ENCODE peak calls at places on chromosome 18, in seven cellular contexts. D is vagina, Z is WTC11, J is ovary, R is lower lobe of right lung, V is K562, G is OCI-LY7. F is an unnamed sample.

GRCh38 chr18:1665064-1665463 is 760.4 kb downstream of the ADCYAP1 start:
- DNase-seq in D (no peak), Z (no peak), J (no peak), R (no peak), V (no peak), G (no peak), F (no peak)

GRCh38 chr18:69999671-70000070 is 52.0 kb upstream of the CD226 start:
- DNase-seq in D (no peak), Z (no peak), J (no peak), R (no peak), V (no peak), G (no peak), F (no peak)

GRCh38 chr18:60893331-60894114 is 439.7 kb upstream of the CDH20 start:
- DNase-seq in D (no peak), Z (no peak), J (no peak), R (no peak), V (no peak), G (no peak), F (no peak)

GRCh38 chr18:3720818-3721545 is 271.0 kb downstream of the TGIF1 start:
- DNase-seq in D (no peak), Z (no peak), J (no peak), R (no peak), V (no peak), G (peak), F (no peak)

GRCh38 chr18:79848579-79849327 is 51.0 kb downstream of the KCNG2 start:
- DNase-seq in D (no peak), Z (no peak), J (no peak), R (no peak), V (no peak), G (no peak), F (peak)

GRCh38 chr18:41933778-41934177 is 21.3 kb upstream of the PIK3C3 start:
- DNase-seq in D (no peak), Z (peak), J (no peak), R (no peak), V (peak), G (no peak), F (no peak)

GRCh38 chr18:75088622-75089211 is 120.2 kb downstream of the PTGR3 start:
- DNase-seq in D (peak), Z (no peak), J (no peak), R (no peak), V (no peak), G (no peak), F (no peak)

GRCh38 chr18:14945984-14946383 is 198.0 kb downstream of the ANKRD30B start:
- DNase-seq in D (peak), Z (no peak), J (no peak), R (no peak), V (no peak), G (no peak), F (no peak)

GRCh38 chr18:24605454-24605853 is 145.0 kb downstream of the HRH4 start:
- DNase-seq in D (no peak), Z (no peak), J (no peak), R (no peak), V (no peak), G (no peak), F (no peak)

GRCh38 chr18:44048846-44049245 is 631.8 kb upstream of the SETBP1 start:
- DNase-seq in D (no peak), Z (no peak), J (no peak), R (no peak), V (no peak), G (no peak), F (no peak)

GRCh38 chr18:7358989-7359726 is 128.3 kb downstream of the LRRC30 start:
- DNase-seq in D (no peak), Z (no peak), J (no peak), R (no peak), V (no peak), G (no peak), F (no peak)

GRCh38 chr18:32383040-32383819 is 87.5 kb downstream of the GAREM1 start:
- DNase-seq in D (no peak), Z (no peak), J (no peak), R (no peak), V (no peak), G (no peak), F (no peak)

GRCh38 chr18:80251700-80252099 is 4.4 kb upstream of the PARD6G start:
- DNase-seq in D (no peak), Z (no peak), J (no peak), R (no peak), V (no peak), G (no peak), F (no peak)

GRCh38 chr18:36532394-36532793 is 234.9 kb downstream of the FHOD3 start:
- DNase-seq in D (peak), Z (no peak), J (no peak), R (no peak), V (no peak), G (no peak), F (no peak)

GRCh38 chr18:3411854-3412268 is 38.1 kb upstream of the TGIF1 start:
- DNase-seq in D (no peak), Z (peak), J (no peak), R (peak), V (no peak), G (no peak), F (no peak)

GRCh38 chr18:47283476-47283875 is 32.0 kb upstream of the SKOR2 start:
- DNase-seq in D (peak), Z (no peak), J (no peak), R (no peak), V (peak), G (peak), F (no peak)
- TF ChIP-seq CTCF in D (no peak), Z (no peak), J (no peak), R (peak), V (peak), G (peak), F (no peak)

DNA sequence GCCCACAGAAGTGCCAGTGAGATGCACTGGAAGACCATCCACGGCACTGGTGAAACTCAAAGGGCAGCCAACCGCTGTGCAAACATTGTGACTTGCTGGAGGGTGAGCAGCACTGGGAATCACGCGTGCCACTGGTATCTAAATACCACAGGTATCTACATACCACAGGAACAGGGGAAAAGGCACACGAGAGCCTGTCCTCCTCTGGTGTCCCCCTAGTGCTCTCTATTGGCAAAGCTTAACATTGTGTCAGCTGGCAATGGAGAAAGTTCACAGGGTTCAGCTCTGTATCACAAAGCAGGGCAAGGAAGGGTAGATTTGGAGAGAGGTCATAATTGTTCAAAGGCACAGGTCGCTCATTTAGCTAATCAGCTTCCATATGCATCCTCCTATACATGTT is 12.6 kb upstream of the SEC11C start:
- DNase-seq in D (no peak), Z (no peak), J (no peak), R (no peak), V (no peak), G (no peak), F (no peak)
- TF ChIP-seq CTCF in D (no peak), Z (no peak), J (no peak), R (no peak), V (no peak), G (no peak), F (no peak)

GRCh38 chr18:65968605-65969004 is 217.8 kb downstream of the CDH7 start:
- DNase-seq in D (no peak), Z (peak), J (no peak), R (no peak), V (no peak), G (no peak), F (no peak)
- TF ChIP-seq CTCF in D (no peak), Z (peak), J (no peak), R (peak), V (no peak), G (no peak), F (peak)

DNA sequence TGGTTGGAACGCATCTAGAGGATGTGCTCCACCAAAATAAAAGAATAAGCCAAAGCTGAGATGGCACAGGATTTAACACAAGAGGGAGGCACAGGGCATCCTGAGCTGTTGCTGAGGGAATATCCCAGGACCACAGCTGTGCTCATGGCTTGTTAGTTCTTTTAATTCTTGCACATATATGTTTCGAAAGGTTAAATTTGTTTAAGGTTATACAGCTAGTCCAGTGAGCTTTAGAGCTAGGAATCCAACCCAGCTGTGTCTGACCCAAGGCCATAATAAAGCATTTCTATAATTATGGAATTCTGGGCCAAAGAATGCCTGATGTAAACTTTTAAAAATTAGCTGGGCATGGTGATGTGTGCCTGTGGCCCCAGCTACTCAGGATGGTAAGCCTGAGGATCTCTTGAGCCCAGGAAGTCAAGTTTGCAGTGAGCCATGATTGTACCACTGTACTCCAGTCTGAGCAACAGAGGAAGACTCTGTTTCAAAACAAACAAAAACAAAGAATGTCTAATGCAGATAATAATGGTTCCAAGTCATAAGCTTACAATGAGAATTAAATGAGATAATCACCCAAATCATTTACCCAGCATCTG is 66.4 kb upstream of the CCBE1 start:
- DNase-seq in D (no peak), Z (no peak), J (no peak), R (no peak), V (no peak), G (no peak), F (no peak)
- TF ChIP-seq CTCF in D (no peak), Z (no peak), J (no peak), R (no peak), V (no peak), G (no peak), F (no peak)

DNA sequence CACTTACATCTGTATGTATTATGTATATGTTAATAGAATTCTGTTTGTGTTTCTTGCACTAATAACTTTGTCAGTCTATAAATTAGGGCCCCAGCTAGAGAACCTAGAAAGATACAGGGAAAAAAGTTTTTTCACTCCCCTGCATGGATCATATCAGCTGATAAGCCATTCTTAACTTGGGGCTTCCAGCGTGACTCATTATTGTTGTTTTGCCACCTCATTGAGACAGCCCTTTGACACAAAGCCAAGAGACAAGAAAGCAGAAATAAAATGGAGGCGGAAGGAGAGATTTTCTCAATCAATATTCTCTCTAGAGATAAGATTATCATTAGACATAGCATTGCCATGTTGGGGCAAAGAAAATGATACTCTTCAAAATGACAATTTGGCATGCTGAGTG is 93.4 kb downstream of the AKAIN1 start:
- DNase-seq in D (no peak), Z (no peak), J (no peak), R (no peak), V (no peak), G (no peak), F (no peak)
- TF ChIP-seq CTCF in D (no peak), Z (no peak), J (no peak), R (no peak), V (no peak), G (no peak), F (no peak)

DNA sequence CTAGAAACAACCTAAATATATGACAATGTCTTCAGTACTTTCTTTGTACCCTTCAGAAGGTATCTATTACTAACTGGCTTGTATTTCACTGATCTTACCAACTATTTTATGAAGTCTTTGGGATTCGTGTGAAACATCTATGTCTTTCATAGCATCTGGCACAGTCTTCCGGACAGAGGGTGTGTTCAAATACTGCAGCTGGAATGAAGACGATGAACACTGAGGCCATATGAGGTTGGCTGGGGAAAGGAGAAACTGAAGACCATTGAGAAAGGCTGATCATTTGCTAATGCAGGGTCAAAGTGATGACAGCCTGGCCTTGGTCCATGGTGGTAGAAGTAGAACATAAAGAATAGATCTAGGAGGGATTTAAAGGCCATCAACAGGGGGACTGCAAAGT is 132.7 kb downstream of the CCBE1 start:
- DNase-seq in D (no peak), Z (no peak), J (no peak), R (no peak), V (no peak), G (no peak), F (no peak)
- TF ChIP-seq CTCF in D (no peak), Z (no peak), J (no peak), R (no peak), V (no peak), G (no peak), F (no peak)

GRCh38 chr18:26516964-26517363 is 31.4 kb downstream of the KCTD1 start:
- DNase-seq in D (no peak), Z (no peak), J (no peak), R (no peak), V (no peak), G (no peak), F (no peak)

GRCh38 chr18:26524002-26524401 is 24.4 kb downstream of the KCTD1 start:
- DNase-seq in D (no peak), Z (no peak), J (no peak), R (no peak), V (no peak), G (no peak), F (no peak)

GRCh38 chr18:26524952-26525351 is 23.4 kb downstream of the KCTD1 start:
- DNase-seq in D (no peak), Z (no peak), J (no peak), R (no peak), V (no peak), G (no peak), F (no peak)

GRCh38 chr18:26520974-26521373 is 27.4 kb downstream of the KCTD1 start:
- DNase-seq in D (no peak), Z (no peak), J (no peak), R (no peak), V (no peak), G (no peak), F (no peak)

DNA sequence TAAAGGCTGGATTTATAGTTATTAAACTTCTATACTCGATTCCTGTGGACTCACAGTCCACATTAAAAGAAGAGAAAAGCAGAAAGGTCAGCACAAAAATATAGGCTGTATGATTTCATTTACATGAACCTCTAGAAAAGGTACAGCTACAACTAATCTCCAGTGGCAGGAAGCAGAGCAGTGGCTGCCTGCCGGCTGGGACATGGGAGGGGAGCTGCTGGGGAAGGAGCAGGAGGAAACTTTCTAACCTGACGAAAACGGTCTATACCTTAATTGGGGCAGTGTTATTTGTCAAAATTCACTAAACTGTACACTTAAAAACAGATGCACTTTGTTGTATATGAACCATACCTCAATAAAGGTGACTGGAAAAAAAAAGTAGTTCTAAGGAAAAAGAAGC is 26.7 kb downstream of the KCTD1 start:
- DNase-seq in D (no peak), Z (no peak), J (no peak), R (no peak), V (no peak), G (no peak), F (no peak)
- TF ChIP-seq CTCF in D (no peak), Z (no peak), J (no peak), R (no peak), V (no peak), G (no peak), F (no peak)